ENCODE peak calls at places on chromosomes 4 and X, in seven cellular contexts. H is HCT116, F is mammary epithelial cell, D is SK-N-SH, X is astrocyte, A is Karpas-422, I is NT2/D1. L is an unnamed sample.

GRCh38 chrX:153727108-153727931 is 2.7 kb downstream of the ABCD1 start:
- DNase-seq in F (no peak), H (no peak), A (no peak), X (no peak), D (no peak), I (no peak), L (peak)

GRCh38 chrX:105564536-105564935 is 257.8 kb upstream of the NRK start:
- DNase-seq in H (no peak), X (peak), A (no peak), F (peak), D (no peak), I (no peak), L (peak)

GRCh38 chr4:156958276-156959074 is 13.1 kb downstream of the PDGFC start:
- DNase-seq in H (no peak), X (no peak), I (no peak), D (no peak), A (no peak), F (no peak), L (peak)

GRCh38 chr4:154450971-154451370 is 40.6 kb downstream of the DCHS2 start:
- DNase-seq in F (no peak), A (no peak), I (no peak), X (no peak), D (no peak), H (no peak), L (no peak)

GRCh38 chr4:113043591-113043990 is 5.9 kb upstream of the ANK2 start:
- DNase-seq in H (no peak), X (no peak), A (no peak), I (no peak), D (no peak), F (no peak), L (peak)

GRCh38 chr4:41713768-41714167 is 34.8 kb downstream of the PHOX2B start:
- DNase-seq in I (no peak), H (no peak), X (no peak), D (no peak), F (no peak), A (no peak), L (no peak)

GRCh38 chr4:48575964-48576363 is 85.9 kb downstream of the ZAR1 start:
- DNase-seq in F (no peak), D (no peak), H (no peak), X (peak), A (no peak), I (no peak), L (peak)

GRCh38 chr4:127304356-127304755 is 328.4 kb upstream of the INTU start:
- DNase-seq in A (no peak), H (no peak), I (no peak), D (no peak), X (peak), F (no peak), L (no peak)

GRCh38 chr4:115844180-115844579 is 730.8 kb upstream of the NDST4 start:
- DNase-seq in F (no peak), I (no peak), A (no peak), H (no peak), D (no peak), X (no peak), L (peak)

GRCh38 chr4:62901101-62901500 is 1508.1 kb downstream of the TECRL start:
- DNase-seq in F (no peak), A (no peak), I (no peak), X (no peak), H (no peak), D (no peak), L (peak)

GRCh38 chr4:57632564-57632963 is 522.4 kb upstream of the IGFBP7 start:
- DNase-seq in D (no peak), X (no peak), F (no peak), A (no peak), H (no peak), I (no peak), L (no peak)

GRCh38 chr4:82515705-82516104 is 46.1 kb downstream of the TMEM150C start:
- DNase-seq in H (no peak), X (peak), I (no peak), D (no peak), A (no peak), F (peak), L (peak)

GRCh38 chrX:102067966-102068723 is 57.3 kb upstream of the TCEAL2 start:
- DNase-seq in F (peak), A (peak), H (no peak), D (peak), I (no peak), X (no peak), L (peak)

GRCh38 chr4:39655866-39656265 is 17.2 kb upstream of the SMIM14 start:
- DNase-seq in F (peak), I (no peak), X (no peak), H (no peak), A (no peak), D (no peak), L (peak)

GRCh38 chr4:2254665-2255500 is 7.0 kb downstream of the MXD4 start:
- DNase-seq in F (no peak), X (no peak), A (no peak), H (no peak), I (no peak), D (peak), L (no peak)

GRCh38 chrX:50281253-50281652 is 76.7 kb downstream of the CCNB3 start:
- DNase-seq in A (no peak), I (no peak), X (no peak), H (no peak), D (no peak), F (no peak), L (no peak)

GRCh38 chr4:40121515-40121914 is 64.9 kb downstream of the N4BP2 start:
- DNase-seq in H (peak), X (peak), A (peak), F (peak), I (no peak), D (no peak), L (peak)

GRCh38 chr4:166012129-166013078 is 139.4 kb downstream of the TLL1 start:
- DNase-seq in X (peak), D (no peak), F (peak), H (no peak), I (no peak), A (no peak), L (peak)

GRCh38 chrX:18702362-18703195 is 4.9 kb upstream of the PPEF1 start:
- DNase-seq in D (no peak), A (no peak), H (no peak), I (no peak), F (no peak), X (peak), L (peak)

GRCh38 chr4:40058121-40058520 is 1.5 kb downstream of the N4BP2 start:
- DNase-seq in I (no peak), A (no peak), X (no peak), F (no peak), D (peak), H (no peak), L (no peak)

GRCh38 chr4:173273956-173274355 is 60.2 kb downstream of the HMGB2 start:
- DNase-seq in D (no peak), H (no peak), I (no peak), A (peak), F (no peak), X (no peak), L (no peak)

GRCh38 chrX:111337067-111337466 is 66.8 kb upstream of the CAPN6 start:
- DNase-seq in A (no peak), D (no peak), H (no peak), F (no peak), I (no peak), X (no peak), L (no peak)

GRCh38 chrX:11664211-11664888 is 1.4 kb downstream of the ARHGAP6 start:
- DNase-seq in D (peak), I (no peak), A (no peak), F (no peak), H (no peak), X (peak), L (no peak)

GRCh38 chrX:134718329-134719317 is 60.4 kb upstream of the PLAC1 start:
- DNase-seq in D (no peak), H (peak), X (peak), F (peak), I (no peak), A (no peak), L (peak)

GRCh38 chr4:176565044-176565443 is 227.7 kb downstream of the VEGFC start:
- DNase-seq in X (peak), F (no peak), A (no peak), I (no peak), D (no peak), H (no peak), L (no peak)

GRCh38 chr4:3437582-3437936 is 4.2 kb upstream of the HGFAC start:
- DNase-seq in A (no peak), H (no peak), X (no peak), I (no peak), D (no peak), F (no peak), L (no peak)

GRCh38 chrX:78747471-78747870 is at the start of gene LPAR4:
- DNase-seq in A (no peak), H (no peak), F (no peak), D (no peak), X (peak), I (peak), L (peak)

GRCh38 chrX:65406532-65406931 is 128.1 kb downstream of the LAS1L start:
- DNase-seq in A (no peak), X (no peak), I (no peak), H (no peak), D (no peak), F (no peak), L (no peak)

GRCh38 chrX:47991263-47992092 is 12.3 kb downstream of the ZNF182 start:
- DNase-seq in F (peak), X (peak), A (no peak), H (no peak), D (no peak), I (no peak), L (peak)

GRCh38 chrX:68982476-68982875 is 153.7 kb downstream of the EFNB1 start:
- DNase-seq in D (no peak), F (no peak), A (no peak), H (no peak), I (no peak), X (no peak), L (no peak)

GRCh38 chr4:80948161-80948560 is 82.3 kb upstream of the BMP3 start:
- DNase-seq in D (no peak), F (no peak), H (no peak), A (no peak), X (no peak), I (no peak), L (no peak)

GRCh38 chr4:112361181-112361791 is 64.1 kb downstream of the ALPK1 start:
- DNase-seq in F (peak), A (no peak), X (peak), H (no peak), D (no peak), I (peak), L (peak)

GRCh38 chrX:9785252-9785943 is 831 bp upstream of the SHROOM2 start:
- DNase-seq in H (no peak), A (no peak), X (no peak), I (no peak), D (peak), F (no peak), L (peak)

GRCh38 chrX:9785944-9786741 is at the start of gene SHROOM2:
- DNase-seq in A (no peak), D (peak), F (no peak), I (no peak), X (no peak), H (no peak), L (peak)

GRCh38 chrX:9789555-9789954 is 3.3 kb downstream of the SHROOM2 start:
- DNase-seq in D (no peak), A (no peak), H (no peak), X (no peak), I (peak), F (no peak), L (no peak)

GRCh38 chrX:9788908-9789307 is 2.7 kb downstream of the SHROOM2 start:
- DNase-seq in I (no peak), F (no peak), A (no peak), H (no peak), D (no peak), X (no peak), L (peak)

DNA sequence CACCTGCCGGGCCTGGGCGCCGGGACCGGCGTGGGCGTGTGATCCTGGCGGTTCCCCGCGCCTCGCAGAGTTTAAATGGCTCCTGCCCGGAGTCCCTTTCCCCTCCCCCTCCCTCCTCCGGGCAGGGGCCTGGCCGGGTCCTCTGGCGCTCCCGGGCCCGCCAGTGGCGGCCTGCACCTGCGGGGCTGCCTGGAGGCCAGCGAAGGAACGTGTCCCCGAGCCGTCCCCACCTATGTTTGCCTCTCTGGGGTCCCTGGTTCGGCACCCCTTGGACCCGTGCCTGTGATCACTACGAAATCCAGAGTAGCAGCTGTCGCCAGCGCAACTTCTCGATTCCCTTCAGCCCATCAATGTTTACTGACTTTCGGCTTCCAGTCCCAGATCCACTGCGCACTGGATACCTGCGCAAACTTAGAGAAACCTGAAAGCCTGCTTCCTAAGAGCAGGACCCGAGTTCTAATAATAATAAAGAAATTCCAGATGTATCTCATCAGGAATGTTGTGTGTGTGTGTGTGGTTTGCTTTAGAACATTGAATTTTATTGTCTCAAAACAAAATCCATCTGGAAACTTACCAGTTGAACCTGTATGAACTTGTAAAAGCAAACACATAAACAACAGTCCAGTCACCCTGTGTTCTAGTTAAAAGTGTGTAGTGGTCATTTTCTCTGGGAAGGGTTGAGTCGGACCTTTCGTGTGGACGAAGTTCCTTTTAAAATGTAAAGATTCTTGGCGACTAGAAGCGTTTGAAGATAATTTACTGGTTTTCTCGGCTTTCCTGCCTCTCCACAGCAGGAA is 808 bp downstream of the SHROOM2 start:
- DNase-seq in H (no peak), A (no peak), F (no peak), X (no peak), D (peak), I (no peak), L (peak)
- H3K9ac ChIP-seq in H (peak), A (no peak), F (no peak), X (no peak), D (no peak), I (peak), L (peak)

GRCh38 chrX:71917621-71918341 is 7.1 kb downstream of the NHSL2 start:
- DNase-seq in H (no peak), A (no peak), F (no peak), D (no peak), X (peak), I (peak), L (peak)
- H3K9ac ChIP-seq in H (no peak), A (no peak), F (no peak), D (no peak), X (no peak), I (peak), L (peak)

GRCh38 chr4:174853629-174854028 is 24.6 kb upstream of the GLRA3 start:
- DNase-seq in I (no peak), D (peak), H (no peak), F (no peak), A (no peak), X (no peak), L (no peak)
- H3K9ac ChIP-seq in I (no peak), D (no peak), H (no peak), F (no peak), A (no peak), X (no peak), L (no peak)

DNA sequence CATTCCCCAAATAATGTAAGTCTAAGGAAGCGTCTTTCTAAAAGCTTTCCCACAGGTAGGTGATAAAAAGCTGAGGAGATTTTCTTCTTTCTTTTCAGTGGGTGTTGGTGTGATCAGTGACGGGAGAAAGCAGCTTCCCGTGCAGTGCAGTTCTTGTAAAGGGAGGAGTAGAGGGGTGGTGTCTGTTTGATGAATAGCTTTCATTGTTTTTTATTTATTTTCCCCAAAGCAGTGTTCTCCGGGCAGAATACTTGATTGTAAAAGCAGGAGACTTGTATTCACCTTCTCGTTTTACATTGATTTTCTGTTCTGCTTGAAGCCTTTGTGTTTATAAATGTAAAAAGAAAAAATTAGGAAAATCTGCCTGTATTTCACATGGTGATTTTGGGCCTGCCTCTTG is 526.2 kb downstream of the TRIML1 start:
- DNase-seq in F (peak), H (no peak), X (no peak), I (no peak), D (no peak), A (no peak), L (no peak)
- H3K9ac ChIP-seq in F (no peak), H (no peak), X (no peak), I (no peak), D (no peak), A (no peak), L (no peak)

DNA sequence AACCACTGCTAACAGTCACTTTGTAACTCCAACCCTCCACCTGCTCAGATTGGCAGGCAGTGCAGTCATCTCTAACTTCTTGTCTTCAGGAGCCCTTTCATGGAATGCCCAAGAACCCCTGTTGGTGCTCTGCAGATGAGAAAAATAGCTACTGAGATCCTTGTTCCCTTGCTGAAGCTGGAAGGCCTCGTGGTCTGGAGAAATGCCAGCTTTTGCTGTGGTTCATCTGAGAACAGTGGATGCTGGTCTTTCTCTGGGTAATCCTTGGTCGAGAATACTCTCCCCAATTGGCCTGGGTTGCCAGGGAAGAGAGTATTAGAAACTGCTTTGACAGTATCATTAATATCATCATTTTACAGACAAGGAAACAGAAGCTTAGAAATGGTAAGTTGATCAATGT is 15.1 kb upstream of the BOD1L1 start:
- DNase-seq in H (no peak), A (no peak), X (peak), F (no peak), D (no peak), I (no peak), L (peak)
- H3K9ac ChIP-seq in H (no peak), A (no peak), X (no peak), F (no peak), D (no peak), I (no peak), L (peak)